ENCODE peak calls at places on chromosomes 3 and 15, in seven cellular contexts. One of them, this sample, is unnamed.

GRCh38 chr3:12541625-12542024 is 3.7 kb downstream of the MKRN2OS start:
- DNase-seq in H7: peak
- DNase-seq in AG09309: no peak
- DNase-seq in GM12892: no peak
- DNase-seq in HCEC 1CT: no peak
- DNase-seq in substantia nigra: no peak
- DNase-seq in EL: peak
- DNase-seq in this sample: no peak

GRCh38 chr3:157982359-157982758 is 123.9 kb downstream of the SHOX2 start:
- DNase-seq in substantia nigra: no peak
- DNase-seq in GM12892: no peak
- DNase-seq in EL: peak
- DNase-seq in AG09309: no peak
- DNase-seq in H7: no peak
- DNase-seq in HCEC 1CT: peak
- DNase-seq in this sample: no peak

GRCh38 chr3:38648024-38648658 is 1.3 kb downstream of the SCN5A start:
- DNase-seq in GM12892: no peak
- DNase-seq in HCEC 1CT: no peak
- DNase-seq in H7: no peak
- DNase-seq in EL: no peak
- DNase-seq in AG09309: no peak
- DNase-seq in substantia nigra: no peak
- DNase-seq in this sample: no peak

GRCh38 chr15:32908135-32908801 is 190.5 kb downstream of the GREM1 start:
- DNase-seq in HCEC 1CT: peak
- DNase-seq in substantia nigra: no peak
- DNase-seq in H7: no peak
- DNase-seq in EL: no peak
- DNase-seq in GM12892: peak
- DNase-seq in AG09309: no peak
- DNase-seq in this sample: no peak

GRCh38 chr3:103048371-103048722 is 613.5 kb downstream of the ZPLD1 start:
- DNase-seq in AG09309: no peak
- DNase-seq in substantia nigra: no peak
- DNase-seq in EL: no peak
- DNase-seq in H7: no peak
- DNase-seq in GM12892: no peak
- DNase-seq in HCEC 1CT: no peak
- DNase-seq in this sample: no peak

GRCh38 chr3:44712455-44713075 is at the start of gene ZNF502:
- DNase-seq in AG09309: peak
- DNase-seq in HCEC 1CT: peak
- DNase-seq in EL: peak
- DNase-seq in substantia nigra: peak
- DNase-seq in H7: no peak
- DNase-seq in GM12892: peak
- DNase-seq in this sample: peak

GRCh38 chr3:142000341-142000870 is 124.0 kb downstream of the ATP1B3 start:
- DNase-seq in H7: no peak
- DNase-seq in HCEC 1CT: no peak
- DNase-seq in GM12892: no peak
- DNase-seq in AG09309: no peak
- DNase-seq in substantia nigra: no peak
- DNase-seq in EL: peak
- DNase-seq in this sample: no peak

GRCh38 chr15:75884041-75884440 is 19.6 kb upstream of the FBXO22 start:
- DNase-seq in substantia nigra: no peak
- DNase-seq in HCEC 1CT: peak
- DNase-seq in AG09309: no peak
- DNase-seq in EL: peak
- DNase-seq in GM12892: no peak
- DNase-seq in H7: no peak
- DNase-seq in this sample: no peak

GRCh38 chr15:51202783-51203182 is 108.1 kb upstream of the TNFAIP8L3 start:
- DNase-seq in substantia nigra: no peak
- DNase-seq in HCEC 1CT: peak
- DNase-seq in EL: no peak
- DNase-seq in AG09309: no peak
- DNase-seq in H7: no peak
- DNase-seq in GM12892: no peak
- DNase-seq in this sample: no peak

GRCh38 chr15:40130799-40131502 is 22.3 kb upstream of the BMF start:
- DNase-seq in substantia nigra: no peak
- DNase-seq in EL: no peak
- DNase-seq in H7: no peak
- DNase-seq in HCEC 1CT: no peak
- DNase-seq in AG09309: no peak
- DNase-seq in GM12892: no peak
- DNase-seq in this sample: no peak

GRCh38 chr15:59657635-59658125 is 365 bp upstream of the GTF2A2 start:
- DNase-seq in AG09309: no peak
- DNase-seq in HCEC 1CT: no peak
- DNase-seq in substantia nigra: peak
- DNase-seq in H7: no peak
- DNase-seq in EL: no peak
- DNase-seq in GM12892: no peak
- DNase-seq in this sample: no peak

GRCh38 chr3:67635257-67635656 is 19.2 kb downstream of the SUCLG2 start:
- DNase-seq in H7: no peak
- DNase-seq in HCEC 1CT: peak
- DNase-seq in EL: peak
- DNase-seq in AG09309: peak
- DNase-seq in GM12892: no peak
- DNase-seq in substantia nigra: no peak
- DNase-seq in this sample: peak

GRCh38 chr15:62503451-62503850 is 338.4 kb upstream of the C2CD4B start:
- DNase-seq in GM12892: no peak
- DNase-seq in EL: peak
- DNase-seq in substantia nigra: peak
- DNase-seq in H7: no peak
- DNase-seq in AG09309: no peak
- DNase-seq in HCEC 1CT: peak
- DNase-seq in this sample: no peak

GRCh38 chr3:185781759-185782158 is 43.1 kb downstream of the IGF2BP2 start:
- DNase-seq in GM12892: no peak
- DNase-seq in H7: no peak
- DNase-seq in EL: peak
- DNase-seq in AG09309: no peak
- DNase-seq in HCEC 1CT: peak
- DNase-seq in substantia nigra: no peak
- DNase-seq in this sample: no peak

GRCh38 chr15:78734441-78735064 is 76.7 kb downstream of the ADAMTS7 start:
- DNase-seq in substantia nigra: no peak
- DNase-seq in AG09309: no peak
- DNase-seq in EL: no peak
- DNase-seq in HCEC 1CT: no peak
- DNase-seq in GM12892: no peak
- DNase-seq in H7: no peak
- DNase-seq in this sample: no peak

GRCh38 chr15:80615783-80616391 is 79.2 kb upstream of the ABHD17C start:
- DNase-seq in HCEC 1CT: peak
- DNase-seq in GM12892: no peak
- DNase-seq in EL: peak
- DNase-seq in AG09309: peak
- DNase-seq in substantia nigra: peak
- DNase-seq in H7: no peak
- DNase-seq in this sample: peak

GRCh38 chr15:23372284-23372683 is 17.7 kb downstream of the GOLGA8S start:
- DNase-seq in H7: peak
- DNase-seq in HCEC 1CT: no peak
- DNase-seq in GM12892: no peak
- DNase-seq in EL: no peak
- DNase-seq in substantia nigra: no peak
- DNase-seq in AG09309: no peak
- DNase-seq in this sample: no peak

GRCh38 chr3:99659032-99659431 is 20.6 kb downstream of the COL8A1 start:
- DNase-seq in HCEC 1CT: peak
- DNase-seq in EL: peak
- DNase-seq in GM12892: no peak
- DNase-seq in AG09309: peak
- DNase-seq in H7: no peak
- DNase-seq in substantia nigra: no peak
- DNase-seq in this sample: peak

GRCh38 chr15:85482896-85483295 is 102.5 kb downstream of the AKAP13 start:
- DNase-seq in HCEC 1CT: peak
- DNase-seq in H7: no peak
- DNase-seq in GM12892: no peak
- DNase-seq in AG09309: peak
- DNase-seq in substantia nigra: no peak
- DNase-seq in EL: peak
- DNase-seq in this sample: peak

GRCh38 chr3:47890037-47890831 is 87.3 kb downstream of the DHX30 start:
- DNase-seq in EL: no peak
- DNase-seq in substantia nigra: no peak
- DNase-seq in AG09309: no peak
- DNase-seq in HCEC 1CT: no peak
- DNase-seq in H7: no peak
- DNase-seq in GM12892: no peak
- DNase-seq in this sample: no peak

GRCh38 chr15:81744364-81744763 is 301.5 kb downstream of the MEX3B start:
- DNase-seq in AG09309: no peak
- DNase-seq in HCEC 1CT: no peak
- DNase-seq in GM12892: no peak
- DNase-seq in substantia nigra: no peak
- DNase-seq in H7: peak
- DNase-seq in EL: no peak
- DNase-seq in this sample: no peak

GRCh38 chr15:31387483-31388118 is 61.0 kb downstream of the KLF13 start:
- DNase-seq in GM12892: no peak
- DNase-seq in AG09309: peak
- DNase-seq in substantia nigra: peak
- DNase-seq in H7: no peak
- DNase-seq in EL: no peak
- DNase-seq in HCEC 1CT: no peak
- DNase-seq in this sample: no peak

GRCh38 chr15:58980351-58980939 is 7.0 kb upstream of the RNF111 start:
- DNase-seq in substantia nigra: no peak
- DNase-seq in EL: peak
- DNase-seq in H7: no peak
- DNase-seq in AG09309: no peak
- DNase-seq in HCEC 1CT: peak
- DNase-seq in GM12892: no peak
- DNase-seq in this sample: no peak